ENCODE peak calls at places on chromosome 11, in five cellular contexts. T, D, S, E and Y are unnamed samples.

GRCh38 chr11:19988598-19988997 is 171.7 kb downstream of the DBX1 start:
- DNase-seq in T (peak), D (peak), S (no peak), E (no peak), Y (no peak)

GRCh38 chr11:34825670-34826383 is 90.4 kb downstream of the APIP start:
- DNase-seq in T (peak), D (no peak), S (no peak), E (peak), Y (no peak)

GRCh38 chr11:104442320-104442719 is 278.4 kb upstream of the PDGFD start:
- DNase-seq in T (no peak), D (no peak), S (no peak), E (no peak), Y (no peak)

GRCh38 chr11:29333993-29334780 is 682.6 kb downstream of the KCNA4 start:
- DNase-seq in T (no peak), D (no peak), S (peak), E (no peak), Y (no peak)

GRCh38 chr11:120027546-120028180 is 110.2 kb downstream of the TRIM29 start:
- DNase-seq in T (no peak), D (no peak), S (no peak), E (no peak), Y (no peak)

GRCh38 chr11:14015711-14016110 is 53.2 kb downstream of the SPON1 start:
- DNase-seq in T (no peak), D (no peak), S (no peak), E (no peak), Y (no peak)

GRCh38 chr11:87290304-87290922 is 252.7 kb downstream of the TMEM135 start:
- DNase-seq in T (no peak), D (no peak), S (peak), E (no peak), Y (no peak)

GRCh38 chr11:72308226-72309073 is 64.5 kb upstream of the PHOX2A start:
- DNase-seq in T (no peak), D (no peak), S (peak), E (no peak), Y (no peak)

GRCh38 chr11:118886681-118887111 is 3.0 kb downstream of the CXCR5 start:
- DNase-seq in T (no peak), D (no peak), S (no peak), E (no peak), Y (no peak)

GRCh38 chr11:36453678-36454077 is 56.4 kb downstream of the TRAF6 start:
- DNase-seq in T (no peak), D (no peak), S (no peak), E (no peak), Y (no peak)

GRCh38 chr11:36455658-36456111 is 54.4 kb downstream of the TRAF6 start:
- DNase-seq in T (peak), D (peak), S (peak), E (peak), Y (peak)

GRCh38 chr11:36456136-36456535 is 53.9 kb downstream of the TRAF6 start:
- DNase-seq in T (no peak), D (no peak), S (no peak), E (no peak), Y (no peak)

GRCh38 chr11:36454551-36454950 is 55.5 kb downstream of the TRAF6 start:
- DNase-seq in T (no peak), D (no peak), S (no peak), E (no peak), Y (no peak)

GRCh38 chr11:36454991-36455611 is 55.0 kb downstream of the TRAF6 start:
- DNase-seq in T (no peak), D (peak), S (no peak), E (no peak), Y (no peak)
- TF ChIP-seq EP300 in T (no peak), D (no peak), S (no peak), E (no peak), Y (no peak)

GRCh38 chr11:2722955-2723354 is 23.2 kb upstream of the KCNQ1OT1 start:
- DNase-seq in T (no peak), D (no peak), S (no peak), E (no peak), Y (no peak)

GRCh38 chr11:2718817-2719438 is 19.1 kb upstream of the KCNQ1OT1 start:
- DNase-seq in T (no peak), D (no peak), S (no peak), E (no peak), Y (no peak)

GRCh38 chr11:2721163-2721935 is 21.6 kb upstream of the KCNQ1OT1 start:
- DNase-seq in T (no peak), D (no peak), S (no peak), E (no peak), Y (no peak)

GRCh38 chr11:2717561-2717960 is 17.8 kb upstream of the KCNQ1OT1 start:
- DNase-seq in T (no peak), D (no peak), S (peak), E (no peak), Y (no peak)

GRCh38 chr11:2719831-2720603 is 20.2 kb upstream of the KCNQ1OT1 start:
- DNase-seq in T (no peak), D (no peak), S (no peak), E (no peak), Y (no peak)
- H3K4me3 ChIP-seq in T (no peak), D (no peak), S (no peak), E (no peak), Y (no peak)

GRCh38 chr11:36147491-36147890 is 141.7 kb downstream of the COMMD9 start:
- DNase-seq in T (no peak), D (no peak), S (no peak), E (no peak), Y (no peak)

GRCh38 chr11:36148701-36149100 is 140.5 kb downstream of the COMMD9 start:
- DNase-seq in T (no peak), D (no peak), S (no peak), E (no peak), Y (no peak)

GRCh38 chr11:36151933-36152580 is 137.2 kb downstream of the COMMD9 start:
- DNase-seq in T (no peak), D (no peak), S (no peak), E (no peak), Y (no peak)

GRCh38 chr11:36150986-36151385 is 138.2 kb downstream of the COMMD9 start:
- DNase-seq in T (no peak), D (no peak), S (no peak), E (no peak), Y (no peak)

DNA sequence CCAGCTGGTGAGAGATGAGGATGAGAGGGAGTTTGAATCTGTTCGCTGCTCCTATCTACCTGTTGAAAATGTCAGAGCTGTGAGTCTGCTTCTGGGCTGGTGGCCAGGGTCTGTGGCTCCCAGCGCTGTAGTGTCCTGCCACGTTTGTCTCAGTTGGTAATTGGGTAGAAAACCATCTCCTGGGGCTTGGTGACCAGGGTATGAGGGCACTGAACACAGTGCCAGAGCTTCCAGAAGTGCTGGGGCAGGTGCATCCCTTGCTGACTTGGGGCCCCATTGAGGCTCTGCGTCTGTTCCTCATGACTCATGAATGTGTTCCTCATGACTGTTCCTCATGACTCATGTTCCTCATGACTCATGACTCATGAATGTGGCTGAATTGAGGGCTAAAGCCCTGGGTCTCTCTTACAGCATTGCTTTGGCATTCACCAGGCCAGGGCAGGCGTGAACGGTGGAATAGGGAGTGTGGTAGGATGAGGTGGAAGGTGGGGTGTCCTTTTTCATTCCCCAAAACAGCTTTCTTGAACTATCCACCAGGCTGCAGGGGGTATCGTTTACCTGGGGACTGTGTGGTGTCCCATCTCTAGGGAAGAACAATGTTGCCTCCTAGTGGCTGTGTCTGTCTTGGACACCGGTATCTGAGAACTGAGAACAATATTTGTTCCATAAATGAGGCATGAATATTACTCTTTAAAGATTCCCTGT is 139.5 kb downstream of the COMMD9 start:
- DNase-seq in T (peak), D (peak), S (peak), E (peak), Y (no peak)
- TF ChIP-seq EP300 in T (no peak), D (peak), S (peak), E (no peak), Y (peak)

DNA sequence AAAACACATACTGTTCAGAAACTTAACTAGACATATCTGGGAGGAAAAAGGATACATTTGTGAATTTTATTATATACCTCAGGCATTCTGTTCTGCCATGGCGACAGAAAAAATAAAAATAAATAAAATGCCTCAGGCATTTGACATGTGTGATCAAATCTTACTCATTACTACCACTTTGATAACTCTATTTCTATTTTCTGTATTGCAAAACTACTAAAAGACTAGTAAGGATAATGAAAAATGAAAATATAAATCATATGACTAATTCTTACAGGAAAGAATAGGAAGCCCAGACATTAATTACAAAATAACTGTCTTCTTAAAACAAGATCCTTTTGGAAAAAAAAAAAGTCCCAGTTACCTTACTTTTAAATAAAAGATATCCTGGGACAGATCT is 5.3 kb downstream of the PICALM start:
- DNase-seq in T (no peak), D (no peak), S (no peak), E (no peak), Y (no peak)
- H3K4me3 ChIP-seq in T (no peak), D (no peak), S (peak), E (no peak), Y (peak)

GRCh38 chr11:115321602-115322289 is 182.5 kb downstream of the CADM1 start:
- DNase-seq in T (no peak), D (no peak), S (no peak), E (no peak), Y (no peak)
- TF ChIP-seq EP300 in T (no peak), D (no peak), S (no peak), E (no peak), Y (no peak)

DNA sequence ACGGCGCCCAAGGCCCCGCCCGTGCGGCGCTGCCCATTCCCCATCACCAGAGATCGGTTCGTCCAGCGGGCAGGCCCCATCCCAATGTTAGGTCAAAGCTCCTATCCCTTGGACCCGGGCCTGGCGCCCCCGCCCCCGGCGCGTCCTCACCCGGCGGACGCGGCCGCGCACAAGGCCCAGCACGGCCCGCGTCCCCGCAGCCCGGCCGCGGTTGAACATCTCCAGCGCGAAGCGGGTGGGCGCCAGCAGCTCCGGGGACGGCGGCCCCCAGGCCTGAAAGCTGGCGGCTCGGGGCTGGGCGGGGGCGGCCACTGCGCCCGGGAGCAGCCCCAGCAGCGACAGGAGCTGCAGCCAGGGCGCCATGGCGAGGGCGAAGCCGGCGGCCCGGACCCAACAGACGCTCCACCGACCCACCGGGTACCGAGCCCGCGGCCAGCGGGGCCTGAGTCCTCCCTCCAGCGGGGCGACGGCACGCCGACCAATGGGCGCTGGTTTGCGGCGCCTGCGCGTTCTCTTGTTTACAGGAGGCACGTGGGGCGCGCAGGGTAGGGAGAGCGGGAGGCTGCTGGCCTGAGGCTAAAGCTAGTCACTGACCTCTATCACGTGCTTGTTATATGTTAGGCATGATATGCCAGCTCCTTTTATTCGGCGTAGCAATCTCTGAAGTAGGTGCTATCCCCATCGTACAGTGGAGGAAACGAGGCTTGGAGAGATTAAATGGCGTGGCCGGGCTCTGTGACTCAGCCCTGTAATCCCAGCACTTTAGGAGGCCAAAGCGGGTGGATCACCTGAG is at the start of gene CTSF:
- DNase-seq in T (peak), D (peak), S (peak), E (peak), Y (peak)
- H3K4me3 ChIP-seq in T (peak), D (peak), S (peak), E (peak), Y (peak)

GRCh38 chr11:17989306-17989705 is 23.5 kb downstream of the SERGEF start:
- DNase-seq in T (no peak), D (no peak), S (no peak), E (no peak), Y (no peak)

GRCh38 chr11:17986007-17986710 is 26.7 kb downstream of the SERGEF start:
- DNase-seq in T (no peak), D (peak), S (no peak), E (no peak), Y (no peak)

GRCh38 chr11:17987826-17988225 is 25.0 kb downstream of the SERGEF start:
- DNase-seq in T (no peak), D (no peak), S (no peak), E (no peak), Y (no peak)

GRCh38 chr11:17986711-17987220 is 26.1 kb downstream of the SERGEF start:
- DNase-seq in T (no peak), D (no peak), S (no peak), E (no peak), Y (no peak)

DNA sequence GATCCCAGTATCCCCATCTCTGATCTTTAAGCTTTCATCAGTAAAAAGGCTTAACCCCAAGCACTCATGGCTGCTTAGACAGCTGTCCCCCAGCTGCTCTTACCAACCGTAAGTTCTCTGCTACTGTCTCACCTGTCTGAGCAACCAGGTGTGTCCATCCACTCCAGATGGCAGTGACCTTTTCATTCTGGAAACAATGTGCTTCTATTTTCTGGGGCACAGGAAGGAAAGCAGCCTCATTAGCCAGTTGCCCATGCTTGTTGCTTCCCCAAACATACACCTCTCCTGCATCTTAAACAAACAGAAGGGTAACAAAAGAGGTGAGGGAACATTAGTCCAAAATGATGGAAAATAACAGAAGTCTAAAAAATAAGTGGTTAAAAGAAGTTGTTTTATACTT is 24.4 kb downstream of the SERGEF start:
- DNase-seq in T (no peak), D (no peak), S (no peak), E (no peak), Y (no peak)
- TF ChIP-seq EP300 in T (no peak), D (no peak), S (no peak), E (no peak), Y (no peak)

DNA sequence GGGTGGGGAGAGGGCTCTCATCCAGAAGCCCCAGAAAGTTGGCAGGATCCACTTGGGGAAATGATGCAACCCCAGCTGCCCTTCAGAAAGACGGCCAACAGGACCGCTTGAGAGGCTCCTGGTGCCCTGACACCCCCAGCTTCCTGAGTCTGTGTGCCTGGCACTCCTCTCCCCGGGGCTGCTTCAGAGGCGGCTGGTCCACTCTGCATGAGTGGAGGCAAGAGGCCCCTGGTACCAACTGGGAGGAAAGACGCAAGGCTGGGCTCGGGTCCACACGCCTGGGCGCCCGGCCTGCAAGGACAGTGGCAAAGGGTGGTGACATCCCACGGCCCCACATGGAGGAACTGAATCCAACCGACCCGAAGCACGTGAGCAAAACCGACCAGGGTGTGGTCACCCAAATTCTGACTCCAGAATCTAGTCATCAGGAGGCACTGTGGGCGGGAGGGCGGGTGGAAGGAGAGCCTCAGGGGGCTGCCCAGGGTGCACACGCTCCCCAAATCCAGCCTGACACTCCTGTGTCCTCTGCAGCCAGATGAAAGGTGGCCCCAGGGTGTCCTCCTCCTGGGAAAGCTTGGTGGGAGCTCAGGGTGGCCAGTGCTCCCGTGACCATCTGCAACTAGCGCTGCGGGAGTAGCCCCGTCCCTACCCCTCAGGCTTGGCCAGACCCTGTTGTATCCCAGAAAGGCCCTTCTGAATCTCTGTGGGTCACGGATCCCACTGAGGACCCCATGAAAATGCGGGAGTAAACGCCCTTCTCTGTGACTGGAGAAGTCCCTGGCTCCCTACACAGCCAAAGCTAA is 3.7 kb downstream of the RNH1 start:
- DNase-seq in T (peak), D (no peak), S (no peak), E (no peak), Y (peak)
- H3K4me3 ChIP-seq in T (no peak), D (peak), S (no peak), E (peak), Y (peak)

GRCh38 chr11:33291004-33291777 is 34.0 kb downstream of the HIPK3 start:
- DNase-seq in T (no peak), D (no peak), S (peak), E (no peak), Y (no peak)
- TF ChIP-seq EP300 in T (peak), D (no peak), S (no peak), E (peak), Y (no peak)